ENCODE peak calls at places on chromosomes 7 and 10, in nine cellular contexts. P is progenitor cell of endocrine pancreas; S is activated CD8-positive, alpha-beta T cell treated with anti-CD3 and anti-CD28 coated beads for 36 hours; D is CD8-positive, alpha-beta T cell; U is cardiac muscle cell; N is neural crest cell; L is Calu3; F is mesothelial cell of epicardium; T is endothelial cell. I is an unnamed sample.

GRCh38 chr7:9691286-9691685 is 1257.9 kb downstream of the NXPH1 start:
- DNase-seq in F (no peak), T (no peak), S (no peak), D (no peak), N (no peak), U (no peak), P (no peak), L (no peak), I (no peak)

GRCh38 chr7:132244917-132245480 is 331.3 kb downstream of the PLXNA4 start:
- DNase-seq in T (no peak), N (no peak), P (no peak), U (no peak), F (no peak), D (no peak), S (no peak), L (no peak), I (no peak)

GRCh38 chr10:43667317-43667731 is 18.6 kb upstream of the ZNF32 start:
- DNase-seq in F (no peak), P (peak; percentile 28), L (no peak), D (no peak), N (no peak), U (peak; percentile 68), S (no peak), T (no peak), I (no peak)

GRCh38 chr7:130894146-130895005 is 160.4 kb upstream of the KLF14 start:
- DNase-seq in F (no peak), U (peak; percentile 51), T (no peak), N (no peak), D (no peak), S (peak; percentile 58), L (peak; percentile 88), P (no peak), I (no peak)

GRCh38 chr7:18866359-18867036 is 250.9 kb downstream of the TWIST1 start:
- DNase-seq in F (no peak), T (no peak), P (no peak), D (no peak), S (peak; percentile 12), L (peak; percentile 76), N (no peak), U (peak; percentile 100), I (peak; percentile 98)

GRCh38 chr10:121466424-121466823 is 131.8 kb downstream of the FGFR2 start:
- DNase-seq in P (no peak), L (no peak), D (no peak), U (no peak), T (no peak), F (no peak), N (no peak), S (no peak), I (no peak)

GRCh38 chr10:130635528-130635927 is 499.3 kb downstream of the GLRX3 start:
- DNase-seq in L (no peak), U (no peak), T (no peak), S (no peak), P (no peak), D (no peak), F (no peak), N (no peak), I (no peak)

GRCh38 chr7:141361965-141362364 is 189.2 kb upstream of the AGK start:
- DNase-seq in N (no peak), S (no peak), P (no peak), D (no peak), U (no peak), F (no peak), L (no peak), T (no peak), I (no peak)

GRCh38 chr10:88926484-88927249 is 25.9 kb downstream of the ACTA2 start:
- DNase-seq in L (no peak), U (peak; percentile 96), T (no peak), N (no peak), S (no peak), D (no peak), F (no peak), P (no peak), I (peak; percentile 91)

GRCh38 chr7:28840515-28841125 is 117.5 kb downstream of the TRIL start:
- DNase-seq in L (no peak), D (no peak), N (no peak), T (no peak), P (no peak), U (peak; percentile 21), F (no peak), S (no peak), I (no peak)

GRCh38 chr10:988667-989545 is 672 bp downstream of the GTPBP4 start:
- DNase-seq in F (no peak), T (no peak), L (no peak), S (peak; percentile 47), N (no peak), P (no peak), U (peak; percentile 44), D (peak; percentile 41), I (no peak)

GRCh38 chr7:128812514-128813168 is 17.6 kb upstream of the FLNC start:
- DNase-seq in D (no peak), U (peak; percentile 92), T (no peak), N (no peak), P (no peak), F (no peak), S (no peak), L (no peak), I (no peak)

GRCh38 chr10:61992683-61993629 is 91.5 kb downstream of the ARID5B start:
- DNase-seq in F (no peak), U (peak; percentile 97), T (no peak), N (no peak), P (no peak), D (peak; percentile 63), L (peak; percentile 44), S (peak; percentile 72), I (peak; percentile 41)

GRCh38 chr10:92268763-92269162 is 22.1 kb downstream of the CPEB3 start:
- DNase-seq in N (no peak), U (no peak), L (no peak), T (no peak), F (no peak), S (no peak), D (no peak), P (no peak), I (no peak)

GRCh38 chr10:118915161-118915560 is 114.4 kb upstream of the NANOS1 start:
- DNase-seq in L (no peak), N (no peak), F (no peak), S (no peak), U (no peak), D (no peak), P (no peak), T (no peak), I (no peak)

GRCh38 chr7:24851791-24852190 is 94.5 kb upstream of the GSDME start:
- DNase-seq in U (no peak), F (no peak), P (no peak), N (no peak), S (peak; percentile 76), T (no peak), L (no peak), D (no peak), I (peak; percentile 16)

GRCh38 chr10:132532784-132533560 is 4.6 kb upstream of the INPP5A start:
- DNase-seq in T (no peak), L (peak; percentile 66), P (no peak), D (no peak), F (no peak), S (no peak), N (no peak), U (no peak), I (peak; percentile 54)

GRCh38 chr10:127578628-127579305 is 29.7 kb downstream of the NPS start:
- DNase-seq in T (no peak), N (no peak), F (no peak), P (no peak), L (no peak), D (no peak), U (no peak), S (no peak), I (no peak)

GRCh38 chr10:102066421-102067068 is 1.4 kb downstream of the HPS6 start:
- DNase-seq in F (no peak), S (no peak), N (no peak), L (no peak), P (no peak), D (no peak), U (no peak), T (no peak), I (no peak)

GRCh38 chr7:39946693-39947092 is 3.4 kb upstream of the CDK13 start:
- DNase-seq in S (no peak), F (no peak), P (no peak), D (no peak), L (no peak), T (no peak), N (no peak), U (no peak), I (no peak)

GRCh38 chr7:39949980-39950472 is at the start of gene CDK13:
- DNase-seq in F (peak; percentile 48), U (peak; percentile 82), T (peak; percentile 64), D (peak; percentile 97), P (peak; percentile 62), N (peak; percentile 60), L (peak; percentile 92), S (peak; percentile 93), I (no peak)

GRCh38 chr7:39948932-39949928 is 826 bp upstream of the CDK13 start:
- DNase-seq in S (peak; percentile 98), T (peak; percentile 94), N (peak; percentile 89), P (peak; percentile 93), D (peak; percentile 99), U (peak; percentile 100), F (peak; percentile 91), L (peak; percentile 99), I (peak; percentile 99)

GRCh38 chr7:39950473-39951155 is 558 bp downstream of the CDK13 start:
- DNase-seq in L (peak; percentile 69), N (peak; percentile 12), U (peak; percentile 59), D (peak; percentile 45), T (peak; percentile 60), S (peak; percentile 58), F (peak; percentile 31), P (peak; percentile 35), I (no peak)

GRCh38 chr7:39948375-39948774 is 1.7 kb upstream of the CDK13 start:
- DNase-seq in T (no peak), P (no peak), U (peak; percentile 41), S (peak; percentile 35), D (no peak), L (peak; percentile 51), N (no peak), F (no peak), I (no peak)
- TF ChIP-seq CTCF in T (no peak), P (no peak), U (no peak), S (no peak), D (no peak), L (no peak), N (no peak), F (no peak), I (no peak)

GRCh38 chr10:17782921-17783665 is 26.1 kb upstream of the MRC1 start:
- DNase-seq in U (peak; percentile 25), P (no peak), F (no peak), S (no peak), N (no peak), L (no peak), T (no peak), D (no peak), I (no peak)
- TF ChIP-seq CTCF in U (no peak), P (no peak), F (no peak), S (no peak), N (no peak), L (no peak), T (no peak), D (no peak), I (no peak)

GRCh38 chr7:1909476-1909875 is 239.4 kb downstream of the ELFN1 start:
- DNase-seq in S (no peak), N (no peak), L (no peak), T (no peak), D (peak; percentile 4), P (no peak), U (no peak), F (no peak), I (no peak)
- TF ChIP-seq CTCF in S (no peak), N (no peak), L (peak; percentile 17), T (no peak), D (no peak), P (no peak), U (no peak), F (no peak), I (no peak)

GRCh38 chr7:44131173-44132009 is 8.0 kb upstream of the POLD2 start:
- DNase-seq in U (peak; percentile 33), L (no peak), T (no peak), D (no peak), S (peak; percentile 21), F (no peak), P (peak; percentile 40), N (no peak), I (no peak)
- TF ChIP-seq CTCF in U (peak; percentile 35), L (no peak), T (no peak), D (no peak), S (no peak), F (no peak), P (peak; percentile 66), N (peak; percentile 37), I (peak; percentile 44)